ENCODE peak calls at places on chromosomes 16 and 17, in seven cellular contexts. B, M, J, A, H, U and S are unnamed samples.

GRCh38 chr16:27242868-27243590 is 25.5 kb downstream of the NSMCE1 start:
- DNase-seq in B (no peak), M (no peak), J (peak), A (peak), H (peak), U (no peak), S (no peak)

GRCh38 chr17:15351925-15352324 is 10.5 kb upstream of the TEKT3 start:
- DNase-seq in B (no peak), M (no peak), J (no peak), A (no peak), H (peak), U (no peak), S (no peak)

GRCh38 chr17:1939979-1940809 is 84.9 kb downstream of the RTN4RL1 start:
- DNase-seq in B (no peak), M (no peak), J (no peak), A (no peak), H (no peak), U (no peak), S (no peak)

GRCh38 chr17:57707892-57708291 is 37.2 kb downstream of the CCDC182 start:
- DNase-seq in B (peak), M (no peak), J (no peak), A (peak), H (no peak), U (no peak), S (no peak)

GRCh38 chr17:78459696-78460095 is 81.2 kb downstream of the PGS1 start:
- DNase-seq in B (no peak), M (no peak), J (no peak), A (no peak), H (no peak), U (no peak), S (no peak)

GRCh38 chr16:2518823-2519710 is 1.1 kb upstream of the AMDHD2 start:
- DNase-seq in B (no peak), M (no peak), J (peak), A (no peak), H (no peak), U (no peak), S (no peak)

GRCh38 chr17:44086364-44087311 is 16.1 kb downstream of the G6PC3 start:
- DNase-seq in B (no peak), M (peak), J (peak), A (no peak), H (peak), U (no peak), S (no peak)

GRCh38 chr16:75952124-75952523 is 225.8 kb upstream of the CPHXL start:
- DNase-seq in B (no peak), M (no peak), J (no peak), A (no peak), H (no peak), U (no peak), S (no peak)

GRCh38 chr17:44598329-44598728 is 41.0 kb downstream of the FZD2 start:
- DNase-seq in B (no peak), M (no peak), J (no peak), A (no peak), H (no peak), U (no peak), S (no peak)

GRCh38 chr16:55567382-55567781 is 898 bp downstream of the CAPNS2 start:
- DNase-seq in B (no peak), M (no peak), J (no peak), A (no peak), H (no peak), U (no peak), S (no peak)

GRCh38 chr16:54193656-54194007 is 93.0 kb downstream of the IRX3 start:
- DNase-seq in B (peak), M (no peak), J (peak), A (no peak), H (peak), U (peak), S (no peak)

GRCh38 chr16:77611386-77611785 is 110.9 kb upstream of the NUDT7 start:
- DNase-seq in B (no peak), M (no peak), J (no peak), A (no peak), H (no peak), U (no peak), S (no peak)

GRCh38 chr17:14741516-14741915 is 440.6 kb downstream of the HS3ST3B1 start:
- DNase-seq in B (no peak), M (no peak), J (no peak), A (no peak), H (peak), U (no peak), S (no peak)

GRCh38 chr16:50539822-50540710 is 8.1 kb upstream of the NKD1 start:
- DNase-seq in B (no peak), M (no peak), J (no peak), A (peak), H (no peak), U (peak), S (no peak)

GRCh38 chr16:52552643-52553042 is 5.7 kb upstream of the TOX3 start:
- DNase-seq in B (no peak), M (no peak), J (no peak), A (no peak), H (no peak), U (no peak), S (no peak)

GRCh38 chr16:50093607-50094570 is 28.1 kb downstream of the HEATR3 start:
- DNase-seq in B (no peak), M (no peak), J (no peak), A (peak), H (no peak), U (peak), S (no peak)